ENCODE peak calls at places on chromosomes 12 and 14, in ten cellular contexts. W is uterus, M is BE2C, C is upper lobe of right lung, J is tibial artery, H is mammary epithelial cell, X is heart left ventricle, U is pancreas, T is cardiac muscle cell, S is left ventricle myocardium inferior. O is an unnamed sample.

GRCh38 chr12:132560421-132560830 is 50.0 kb downstream of the LRCOL1 start:
- DNase-seq in W (no peak), M (no peak), C (no peak), J (no peak), H (peak; percentile 27), X (no peak), U (peak; percentile 77), T (no peak), S (no peak), O (no peak)

GRCh38 chr14:93332032-93332852 is 594 bp downstream of the BTBD7 start:
- DNase-seq in W (peak; percentile 47), M (peak; percentile 75), C (peak; percentile 87), J (peak; percentile 33), H (peak; percentile 55), X (peak; percentile 74), U (peak; percentile 87), T (peak; percentile 57), S (peak; percentile 67), O (peak; percentile 63)

GRCh38 chr12:32031109-32031508 is 71.9 kb downstream of the RESF1 start:
- DNase-seq in W (no peak), M (no peak), C (no peak), J (no peak), H (no peak), X (no peak), U (no peak), T (peak; percentile 16), S (no peak), O (no peak)

GRCh38 chr14:32203928-32204357 is 874 bp upstream of the RNU6-8 start:
- DNase-seq in W (no peak), M (no peak), C (no peak), J (no peak), H (no peak), X (peak; percentile 43), U (no peak), T (peak; percentile 6), S (peak; percentile 21), O (no peak)

GRCh38 chr12:99087278-99087677 is 442.2 kb downstream of the APAF1 start:
- DNase-seq in W (no peak), M (no peak), C (no peak), J (no peak), H (peak; percentile 5), X (no peak), U (no peak), T (peak; percentile 0), S (no peak), O (no peak)

GRCh38 chr12:82805812-82806497 is 119.2 kb downstream of the TMTC2 start:
- DNase-seq in W (no peak), M (no peak), C (no peak), J (no peak), H (peak; percentile 48), X (no peak), U (no peak), T (peak; percentile 38), S (no peak), O (no peak)

GRCh38 chr12:107133462-107133861 is 40.1 kb upstream of the CRY1 start:
- DNase-seq in W (no peak), M (no peak), C (no peak), J (no peak), H (no peak), X (no peak), U (no peak), T (no peak), S (no peak), O (no peak)

GRCh38 chr12:106389181-106389580 is 31.6 kb downstream of the POLR3B start:
- DNase-seq in W (no peak), M (no peak), C (no peak), J (no peak), H (no peak), X (no peak), U (no peak), T (peak; percentile 19), S (no peak), O (no peak)

GRCh38 chr14:90308561-90308960 is 23.2 kb downstream of the NRDE2 start:
- DNase-seq in W (no peak), M (no peak), C (no peak), J (no peak), H (no peak), X (no peak), U (no peak), T (no peak), S (no peak), O (no peak)

DNA sequence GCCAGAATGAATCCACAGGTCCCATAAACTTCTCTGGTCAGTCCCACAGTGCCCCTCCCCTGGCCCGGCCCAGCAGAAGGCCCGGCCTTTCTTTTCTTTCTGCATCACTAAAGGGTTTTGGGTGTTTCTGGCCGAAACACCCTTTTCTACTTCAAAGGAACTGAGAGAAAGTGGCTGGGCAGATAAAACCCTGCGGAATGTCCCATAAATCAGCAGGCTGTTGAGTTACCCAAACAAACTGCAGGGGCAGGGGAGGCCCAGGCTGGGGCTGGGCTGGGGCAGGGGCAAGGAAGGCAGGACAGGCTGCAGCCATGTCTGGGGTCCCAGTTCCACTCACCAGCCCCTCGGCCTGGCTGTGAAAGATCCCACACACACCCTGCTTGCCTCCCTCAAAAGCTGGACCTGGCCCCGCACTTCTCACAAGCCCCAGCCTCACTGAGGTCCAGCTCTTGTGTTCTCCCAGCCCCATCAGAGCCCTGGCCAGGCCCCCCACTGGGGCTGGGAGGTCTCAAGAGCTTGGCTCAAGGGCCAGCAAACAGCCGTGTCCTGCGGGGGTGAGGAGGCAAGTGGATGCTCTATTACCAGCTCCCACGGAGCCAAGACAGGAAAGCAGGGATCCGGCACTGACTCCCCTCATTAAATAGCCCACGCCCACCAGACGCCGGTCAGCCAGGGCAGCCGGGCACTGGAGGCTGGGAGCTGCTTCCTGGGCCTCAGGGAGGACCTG is 41.9 kb downstream of the CCNK start:
- DNase-seq in W (no peak), M (peak; percentile 21), C (no peak), J (no peak), H (no peak), X (peak; percentile 53), U (peak; percentile 44), T (peak; percentile 14), S (peak; percentile 15), O (peak; percentile 82)
- H3K4me1 ChIP-seq in W (no peaks in the 10 kb centered on the region), M (peaks cover 25% of the 10 kb centered on the region), C (peaks cover 26% of the 10 kb centered on the region), J (peaks cover 23% of the 10 kb centered on the region), H (peaks cover 7% of the 10 kb centered on the region), X (peaks cover 66% of the 10 kb centered on the region), U (no peaks in the 10 kb centered on the region), T (peaks cover 14% of the 10 kb centered on the region), S (peaks cover 67% of the 10 kb centered on the region), O (peaks cover 53% of the 10 kb centered on the region)

GRCh38 chr12:122513660-122514059 is 12.9 kb upstream of the ZCCHC8 start:
- DNase-seq in W (no peak), M (no peak), C (no peak), J (no peak), H (no peak), X (no peak), U (no peak), T (no peak), S (no peak), O (no peak)
- H3K36me3 ChIP-seq in W (no peaks in the 10 kb centered on the region), M (peaks cover 98% of the 10 kb centered on the region), C (peaks cover 100% of the 10 kb centered on the region), J (peaks cover 97% of the 10 kb centered on the region), H (peaks cover 76% of the 10 kb centered on the region), X (peaks cover 100% of the 10 kb centered on the region), U (peaks cover 100% of the 10 kb centered on the region), T (peaks cover 94% of the 10 kb centered on the region), S (peaks cover 99% of the 10 kb centered on the region), O (peaks cover 5% of the 10 kb centered on the region)

GRCh38 chr12:62600038-62600437 is 133.4 kb downstream of the MON2 start:
- DNase-seq in W (no peak), M (no peak), C (no peak), J (no peak), H (no peak), X (no peak), U (no peak), T (no peak), S (no peak), O (no peak)
- TF ChIP-seq CTCF in W (no peak), M (peak; percentile 48), C (no peak), J (no peak), H (peak; percentile 21), X (no peak), U (no peak), T (peak; percentile 16), S (no peak), O (peak; percentile 11)

GRCh38 chr14:52082903-52083302 is 14.0 kb upstream of the NID2 start:
- DNase-seq in W (no peak), M (no peak), C (no peak), J (no peak), H (no peak), X (no peak), U (no peak), T (no peak), S (no peak), O (no peak)
- H3K4me1 ChIP-seq in W (no peaks in the 10 kb centered on the region), M (no peaks in the 10 kb centered on the region), C (peaks cover 3% of the 10 kb centered on the region), J (no peaks in the 10 kb centered on the region), H (peaks cover 43% of the 10 kb centered on the region), X (peaks cover 17% of the 10 kb centered on the region), U (no peaks in the 10 kb centered on the region), T (peaks cover 27% of the 10 kb centered on the region), S (peaks cover 29% of the 10 kb centered on the region), O (peaks cover 60% of the 10 kb centered on the region)